ENCODE peak calls at places on chromosomes 13 and 19, in six cellular contexts. Q is hepatocyte, H is GM23338, E is fibroblast of lung, J is neural progenitor cell, K is HepG2. Y is an unnamed sample. For H3K36me3, the result is how much of the 10 kb centered on the place peaks cover.

GRCh38 chr19:898663-899062 is 5.4 kb downstream of the RNU6-9 start:
- DNase-seq in Q (no peak), H (peak), E (no peak), J (peak), K (no peak), Y (no peak)

GRCh38 chr19:10294368-10294697 is 4.6 kb downstream of the ICAM5 start:
- DNase-seq in Q (no peak), H (peak), E (no peak), J (peak), K (no peak), Y (no peak)

GRCh38 chr13:83162493-83162892 is 719.8 kb downstream of the SLITRK1 start:
- DNase-seq in Q (no peak), H (peak), E (no peak), J (peak), K (no peak), Y (no peak)

GRCh38 chr13:50766043-50766442 is 77.4 kb downstream of the DLEU7 start:
- DNase-seq in Q (no peak), H (no peak), E (no peak), J (no peak), K (no peak), Y (no peak)

GRCh38 chr19:8485561-8486371 is 16.7 kb downstream of the PRAM1 start:
- DNase-seq in Q (no peak), H (no peak), E (no peak), J (no peak), K (no peak), Y (no peak)

GRCh38 chr19:40400521-40400920 is 10.5 kb upstream of the HIPK4 start:
- DNase-seq in Q (no peak), H (no peak), E (no peak), J (no peak), K (no peak), Y (no peak)

GRCh38 chr19:17496337-17496997 is 15.0 kb upstream of the PGLS start:
- DNase-seq in Q (peak), H (peak), E (peak), J (peak), K (peak), Y (no peak)

GRCh38 chr19:33177417-33177976 is 16.6 kb upstream of the LRP3 start:
- DNase-seq in Q (peak), H (peak), E (no peak), J (peak), K (peak), Y (peak)

GRCh38 chr19:35905178-35905727 is 2.8 kb downstream of the TYROBP start:
- DNase-seq in Q (no peak), H (no peak), E (peak), J (no peak), K (no peak), Y (no peak)

GRCh38 chr19:5093297-5093858 is 124.5 kb downstream of the KDM4B start:
- DNase-seq in Q (no peak), H (no peak), E (no peak), J (peak), K (no peak), Y (no peak)

GRCh38 chr13:75050419-75051066 is 431.4 kb downstream of the TBC1D4 start:
- DNase-seq in Q (peak), H (no peak), E (peak), J (no peak), K (no peak), Y (peak)

GRCh38 chr13:94168784-94169512 is 310.5 kb downstream of the DCT start:
- DNase-seq in Q (no peak), H (no peak), E (peak), J (no peak), K (no peak), Y (no peak)

GRCh38 chr19:17281391-17282304 is at the start of gene ANKLE1:
- DNase-seq in Q (no peak), H (peak), E (no peak), J (peak), K (no peak), Y (no peak)

GRCh38 chr13:111158136-111158805 is 43.2 kb downstream of the ARHGEF7 start:
- DNase-seq in Q (no peak), H (no peak), E (peak), J (no peak), K (no peak), Y (no peak)

GRCh38 chr19:2412449-2412848 is 14.9 kb downstream of the TIMM13 start:
- DNase-seq in Q (no peak), H (no peak), E (no peak), J (no peak), K (no peak), Y (no peak)

GRCh38 chr13:100648354-100648753 is 26.2 kb downstream of the TMTC4 start:
- DNase-seq in Q (no peak), H (no peak), E (no peak), J (no peak), K (no peak), Y (no peak)

GRCh38 chr19:39982883-39983282 is 11.9 kb downstream of the PSMC4 start:
- DNase-seq in Q (no peak), H (no peak), E (no peak), J (no peak), K (no peak), Y (no peak)

GRCh38 chr13:24225930-24226329 is 65.4 kb downstream of the SPATA13 start:
- DNase-seq in Q (no peak), H (peak), E (no peak), J (no peak), K (no peak), Y (no peak)

GRCh38 chr13:74596691-74597090 is 462.5 kb upstream of the KLF12 start:
- DNase-seq in Q (no peak), H (peak), E (no peak), J (no peak), K (no peak), Y (no peak)

GRCh38 chr19:45817010-45817724 is 2.1 kb upstream of the RSPH6A start:
- DNase-seq in Q (peak), H (peak), E (peak), J (peak), K (peak), Y (peak)

GRCh38 chr13:29382021-29382420 is 213.5 kb downstream of the SLC7A1 start:
- DNase-seq in Q (no peak), H (no peak), E (no peak), J (no peak), K (no peak), Y (no peak)

GRCh38 chr13:27079421-27079958 is 92.1 kb downstream of the USP12 start:
- DNase-seq in Q (no peak), H (peak), E (peak), J (peak), K (no peak), Y (peak)

GRCh38 chr19:43806848-43807247 is 4.6 kb upstream of the LYPD5 start:
- DNase-seq in Q (no peak), H (no peak), E (no peak), J (no peak), K (no peak), Y (no peak)

GRCh38 chr19:55353803-55354697 is 469 bp downstream of the COX6B2 start:
- DNase-seq in Q (peak), H (peak), E (peak), J (peak), K (no peak), Y (no peak)

GRCh38 chr13:113406321-113407102 is 42.6 kb upstream of the GRTP1 start:
- DNase-seq in Q (no peak), H (no peak), E (peak), J (no peak), K (no peak), Y (no peak)

GRCh38 chr13:80249906-80250513 is 90.9 kb downstream of the SPRY2 start:
- DNase-seq in Q (no peak), H (no peak), E (no peak), J (no peak), K (no peak), Y (no peak)

GRCh38 chr19:7668842-7669241 is at the start of gene RETN:
- DNase-seq in Q (no peak), H (no peak), E (no peak), J (no peak), K (no peak), Y (no peak)

GRCh38 chr13:24112791-24113190 is 47.7 kb upstream of the SPATA13 start:
- DNase-seq in Q (no peak), H (no peak), E (peak), J (no peak), K (no peak), Y (no peak)

GRCh38 chr13:35470671-35471465 is 5.6 kb downstream of the MAB21L1 start:
- DNase-seq in Q (peak), H (peak), E (peak), J (peak), K (no peak), Y (no peak)

GRCh38 chr19:15457701-15458484 is 6.5 kb downstream of the RASAL3 start:
- DNase-seq in Q (no peak), H (peak), E (no peak), J (no peak), K (no peak), Y (no peak)
- TF ChIP-seq EZH2 in Q (no peak), H (peak), E (peak), J (peak), K (no peak), Y (no peak)

DNA sequence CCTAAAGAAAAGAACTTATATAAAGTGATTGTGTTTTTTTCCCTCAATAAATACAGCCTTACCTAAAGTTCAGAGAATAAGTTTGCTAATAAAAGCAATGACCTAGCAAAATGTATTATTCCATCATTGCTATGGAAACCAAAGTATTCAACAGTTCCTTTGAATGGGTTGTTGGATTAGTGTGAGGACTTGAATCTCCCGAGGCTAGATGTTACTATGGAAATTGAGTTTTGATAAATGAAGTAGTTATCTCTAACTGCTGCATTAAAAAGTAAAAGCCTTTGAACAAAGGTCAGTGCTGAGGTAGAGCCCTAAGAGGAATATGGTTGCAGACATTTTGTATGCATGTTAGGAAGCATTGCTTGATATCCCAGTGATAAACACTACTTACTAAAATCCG is 6.2 kb downstream of the KLF5 start:
- DNase-seq in Q (no peak), H (no peak), E (no peak), J (no peak), K (no peak), Y (no peak)
- H3K36me3 ChIP-seq in Q (under half), H (under half), E (under half), J (under half), K (under half), Y (under half)

GRCh38 chr13:44866512-44866911 is 122.8 kb downstream of the NUFIP1 start:
- DNase-seq in Q (no peak), H (no peak), E (no peak), J (no peak), K (no peak), Y (no peak)
- TF ChIP-seq EZH2 in Q (no peak), H (no peak), E (no peak), J (no peak), K (no peak), Y (no peak)

DNA sequence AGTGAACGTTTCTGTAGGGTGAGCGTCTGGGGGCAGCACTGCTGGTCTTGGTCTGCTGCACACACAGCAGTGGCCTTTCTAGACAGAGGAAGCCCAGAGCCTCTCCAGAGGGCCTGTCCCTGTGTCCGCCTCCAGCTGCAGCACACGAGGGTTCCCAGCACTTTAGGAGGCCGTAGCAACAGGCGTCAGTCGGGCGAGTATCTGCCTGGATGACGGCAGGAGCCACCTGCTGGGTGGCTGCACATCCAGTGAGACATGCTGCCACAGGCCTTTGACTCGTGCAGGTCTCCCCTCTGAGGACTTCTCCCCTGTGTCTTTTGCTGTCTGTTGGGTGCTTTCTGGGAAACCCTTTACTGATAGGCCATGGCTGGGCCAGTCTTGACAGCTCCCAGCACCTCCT is 22.1 kb downstream of the AP2A1 start:
- DNase-seq in Q (no peak), H (no peak), E (no peak), J (no peak), K (no peak), Y (no peak)
- H3K36me3 ChIP-seq in Q (under half), H (under half), E (under half), J (under half), K (under half), Y (under half)

GRCh38 chr13:62110079-62110478 is 694.4 kb upstream of the PCDH20 start:
- DNase-seq in Q (no peak), H (no peak), E (no peak), J (no peak), K (no peak), Y (no peak)

GRCh38 chr13:62113145-62113544 is 697.5 kb upstream of the PCDH20 start:
- DNase-seq in Q (no peak), H (no peak), E (peak), J (no peak), K (no peak), Y (no peak)
- TF ChIP-seq EZH2 in Q (no peak), H (no peak), E (no peak), J (no peak), K (no peak), Y (no peak)

GRCh38 chr19:57641715-57642234 is 8.8 kb downstream of the ZNF211 start:
- DNase-seq in Q (no peak), H (no peak), E (no peak), J (no peak), K (no peak), Y (no peak)
- H3K36me3 ChIP-seq in Q (under half), H (under half), E (under half), J (under half), K (under half), Y (under half)